ENCODE peak calls at places on chromosomes 7 and 10, in nine cellular contexts. V is WERI-Rb-1; J is GM04504; R is GM23248; T is HuH-7.5; A is fibroblast of the conjunctiva; E is right cardiac atrium; K is stomach; S is activated T-cell treated with anti-CD3 and anti-CD28 coated beads, Interleukin-2, amount 50 U/mL, for 24 hours. Y is an unnamed sample.
A peak's percentile ranks its signal among the peaks of the same experiment; 100 is the strongest.

GRCh38 chr7:112188257-112188656 is 17.9 kb downstream of the DOCK4 start:
- DNase-seq in S (no peak), T (no peak), R (no peak), K (no peak), J (no peak), E (no peak), V (no peak), A (no peak), Y (no peak)

GRCh38 chr7:105389090-105389650 is 449 bp upstream of the SRPK2 start:
- DNase-seq in A (no peak), T (peak; percentile 93), R (peak; percentile 86), S (peak; percentile 69), K (peak; percentile 57), E (peak; percentile 75), J (peak; percentile 31), V (peak; percentile 68), Y (peak; percentile 58)

GRCh38 chr10:132551093-132551807 is 13.7 kb downstream of the INPP5A start:
- DNase-seq in T (no peak), R (no peak), K (no peak), E (no peak), J (no peak), S (no peak), A (no peak), V (no peak), Y (no peak)

GRCh38 chr7:91375378-91375777 is 111.1 kb downstream of the FZD1 start:
- DNase-seq in R (no peak), J (no peak), E (no peak), K (no peak), A (no peak), V (no peak), T (no peak), S (no peak), Y (no peak)

GRCh38 chr10:8065651-8066050 is 11.2 kb downstream of the GATA3 start:
- DNase-seq in T (no peak), V (no peak), A (no peak), R (no peak), E (no peak), S (no peak), J (no peak), K (no peak), Y (no peak)

GRCh38 chr7:141097430-141097829 is 23.6 kb downstream of the TMEM178B start:
- DNase-seq in T (no peak), K (no peak), V (no peak), R (peak; percentile 30), E (no peak), S (no peak), A (no peak), J (no peak), Y (no peak)

GRCh38 chr7:111727905-111728634 is 165.8 kb upstream of the IMMP2L start:
- DNase-seq in S (no peak), V (no peak), A (no peak), R (no peak), J (no peak), K (no peak), T (no peak), E (no peak), Y (no peak)

GRCh38 chr10:46028584-46029570 is 1.5 kb downstream of the NCOA4 start:
- DNase-seq in R (peak; percentile 85), S (no peak), K (no peak), A (peak; percentile 51), J (no peak), T (peak; percentile 50), E (no peak), V (peak; percentile 24), Y (no peak)

GRCh38 chr7:103380395-103381191 is 33.1 kb downstream of the PSMC2 start:
- DNase-seq in E (no peak), V (no peak), A (no peak), S (no peak), K (no peak), R (peak; percentile 7), T (no peak), J (no peak), Y (no peak)

GRCh38 chr7:107479303-107479702 is 9.4 kb downstream of the GPR22 start:
- DNase-seq in V (no peak), T (no peak), S (no peak), K (no peak), A (no peak), R (no peak), E (no peak), J (no peak), Y (no peak)

GRCh38 chr10:114320249-114321116 is 81.4 kb downstream of the VWA2 start:
- DNase-seq in E (no peak), K (peak; percentile 27), A (no peak), T (no peak), J (no peak), V (no peak), S (no peak), R (no peak), Y (no peak)

GRCh38 chr10:48461623-48462481 is 143.0 kb downstream of the ARHGAP22 start:
- DNase-seq in K (peak; percentile 21), J (no peak), E (peak; percentile 33), S (peak; percentile 8), V (no peak), T (no peak), A (no peak), R (no peak), Y (no peak)

GRCh38 chr10:77641788-77642397 is 4.3 kb upstream of the KCNMA1 start:
- DNase-seq in E (no peak), A (peak; percentile 69), T (peak; percentile 55), K (peak; percentile 77), J (peak; percentile 47), V (peak; percentile 71), R (peak; percentile 84), S (no peak), Y (peak; percentile 74)

GRCh38 chr10:34343764-34344163 is 471.3 kb downstream of the PARD3 start:
- DNase-seq in E (no peak), S (no peak), J (no peak), T (no peak), K (no peak), V (no peak), A (no peak), R (peak; percentile 29), Y (no peak)

GRCh38 chr7:149300751-149301150 is 38.8 kb downstream of the ZNF783 start:
- DNase-seq in S (no peak), K (no peak), A (no peak), R (no peak), V (no peak), J (no peak), T (no peak), E (no peak), Y (no peak)

GRCh38 chr7:152395115-152395514 is 40.7 kb downstream of the KMT2C start:
- DNase-seq in T (no peak), S (peak; percentile 19), V (no peak), E (peak; percentile 55), R (no peak), A (no peak), J (no peak), K (no peak), Y (no peak)

GRCh38 chr10:69549959-69550358 is 23.3 kb downstream of the NEUROG3 start:
- DNase-seq in E (no peak), K (no peak), A (no peak), S (no peak), R (peak; percentile 18), V (no peak), J (no peak), T (no peak), Y (no peak)

GRCh38 chr7:106074257-106074656 is 37.9 kb downstream of the SYPL1 start:
- DNase-seq in S (no peak), A (no peak), R (no peak), V (no peak), E (no peak), K (no peak), J (no peak), T (no peak), Y (no peak)

GRCh38 chr10:130027716-130028464 is 63.8 kb upstream of the EBF3 start:
- DNase-seq in V (no peak), E (no peak), T (no peak), J (no peak), A (no peak), K (no peak), R (peak; percentile 61), S (no peak), Y (no peak)

GRCh38 chr7:105617280-105618015 is 36.2 kb upstream of the EFCAB10 start:
- DNase-seq in E (no peak), T (no peak), V (no peak), J (no peak), K (no peak), R (no peak), A (no peak), S (no peak), Y (no peak)

GRCh38 chr7:69839782-69840181 is 241.5 kb downstream of the AUTS2 start:
- DNase-seq in R (no peak), E (no peak), T (no peak), K (no peak), S (no peak), V (no peak), J (no peak), A (no peak), Y (no peak)

GRCh38 chr10:130567436-130567835 is 431.2 kb downstream of the GLRX3 start:
- DNase-seq in R (no peak), S (no peak), A (no peak), J (no peak), E (no peak), V (no peak), T (no peak), K (no peak), Y (no peak)

GRCh38 chr10:108848016-108848415 is 1075.3 kb downstream of the XPNPEP1 start:
- DNase-seq in K (no peak), S (no peak), T (no peak), V (no peak), E (no peak), J (no peak), A (no peak), R (peak; percentile 33), Y (no peak)

GRCh38 chr7:151017370-151017952 is 6.8 kb downstream of the ATG9B start:
- DNase-seq in R (no peak), K (no peak), J (no peak), V (peak; percentile 54), T (no peak), A (no peak), S (peak; percentile 56), E (no peak), Y (no peak)

GRCh38 chr7:4269086-4269485 is 413.0 kb upstream of the FOXK1 start:
- DNase-seq in K (no peak), J (no peak), R (no peak), E (no peak), A (no peak), V (no peak), T (no peak), S (no peak), Y (no peak)

GRCh38 chr10:130425169-130425568 is 289.0 kb downstream of the GLRX3 start:
- DNase-seq in R (no peak), A (no peak), T (no peak), S (no peak), J (no peak), K (no peak), V (no peak), E (no peak), Y (peak; percentile 24)

GRCh38 chr10:132728321-132728720 is 57.6 kb downstream of the NKX6-2 start:
- DNase-seq in A (no peak), T (no peak), K (no peak), S (no peak), J (no peak), V (no peak), E (peak; percentile 21), R (no peak), Y (no peak)

GRCh38 chr10:78211476-78212110 is 177.9 kb downstream of the RPS24 start:
- DNase-seq in K (no peak), A (peak; percentile 34), S (no peak), T (peak; percentile 20), J (no peak), R (peak; percentile 79), E (peak; percentile 71), V (peak; percentile 58), Y (no peak)

GRCh38 chr10:81116201-81116600 is 578.5 kb downstream of the SH2D4B start:
- DNase-seq in R (no peak), V (no peak), K (no peak), T (no peak), S (no peak), E (no peak), A (no peak), J (no peak), Y (no peak)

GRCh38 chr10:8273749-8274148 is 219.3 kb downstream of the GATA3 start:
- DNase-seq in S (no peak), V (no peak), J (no peak), R (no peak), A (no peak), E (no peak), T (no peak), K (no peak), Y (no peak)

GRCh38 chr7:158976468-158976848 is 120.1 kb downstream of the DYNC2I1 start:
- DNase-seq in J (no peak), E (no peak), T (no peak), R (peak; percentile 12), K (no peak), S (peak; percentile 45), V (peak; percentile 39), A (no peak), Y (no peak)